ENCODE peak calls at places on chromosomes 11 and 22, in six cellular contexts. X, C, B, W, R and M are unnamed samples.

GRCh38 chr11:47376543-47377371 is 1.6 kb downstream of the SPI1 start:
- DNase-seq in C (no peak), B (no peak), W (no peak), X (peak), R (peak), M (no peak)

GRCh38 chr11:18230859-18231258 is 5.7 kb downstream of the SAA4 start:
- DNase-seq in W (no peak), B (no peak), R (no peak), C (no peak), X (no peak), M (no peak)

GRCh38 chr22:32737811-32738210 is 63.7 kb upstream of the TIMP3 start:
- DNase-seq in X (no peak), R (peak), C (no peak), B (no peak), W (no peak), M (no peak)

GRCh38 chr22:25404923-25405853 is 159.3 kb upstream of the GRK3 start:
- DNase-seq in R (peak), B (peak), X (peak), C (no peak), W (peak), M (peak)

GRCh38 chr22:44577391-44578114 is 79.5 kb upstream of the RTL6 start:
- DNase-seq in C (no peak), X (no peak), W (no peak), R (no peak), B (no peak), M (no peak)

GRCh38 chr11:12973529-12974181 is 35.5 kb upstream of the RASSF10 start:
- DNase-seq in R (peak), X (no peak), B (no peak), C (no peak), W (no peak), M (no peak)

GRCh38 chr11:14015711-14016110 is 53.2 kb downstream of the SPON1 start:
- DNase-seq in B (no peak), X (no peak), W (peak), R (peak), C (no peak), M (no peak)

GRCh38 chr11:77438487-77438886 is 35.4 kb downstream of the PAK1 start:
- DNase-seq in R (no peak), W (no peak), X (no peak), B (no peak), C (no peak), M (no peak)

GRCh38 chr11:123351375-123351774 is 78.7 kb upstream of the GRAMD1B start:
- DNase-seq in R (peak), W (peak), B (no peak), C (no peak), X (no peak), M (peak)

GRCh38 chr22:29814003-29814402 is 24.1 kb downstream of the ASCC2 start:
- DNase-seq in X (no peak), R (no peak), W (no peak), C (no peak), B (no peak), M (no peak)

GRCh38 chr11:26084313-26084712 is 247.6 kb upstream of the ANO3 start:
- DNase-seq in X (no peak), R (no peak), W (no peak), C (no peak), B (no peak), M (no peak)

GRCh38 chr22:37419916-37420655 is 7.2 kb downstream of the ELFN2 start:
- DNase-seq in X (no peak), W (peak), B (no peak), R (no peak), C (no peak), M (no peak)

GRCh38 chr11:46684364-46684763 is 16.1 kb downstream of the ARHGAP1 start:
- DNase-seq in B (no peak), X (no peak), C (no peak), R (no peak), W (no peak), M (no peak)

GRCh38 chr11:46615756-46616155 is 1.3 kb downstream of the HARBI1 start:
- DNase-seq in R (no peak), C (no peak), B (no peak), X (no peak), W (no peak), M (no peak)

GRCh38 chr11:5234390-5234834 is at the start of gene HBD:
- DNase-seq in C (no peak), X (no peak), R (peak), B (no peak), W (no peak), M (no peak)

GRCh38 chr11:69636512-69636866 is 4.5 kb upstream of the CCND1 start:
- DNase-seq in R (peak), X (peak), B (no peak), W (peak), C (no peak), M (peak)

GRCh38 chr22:38258895-38259294 is 13.9 kb downstream of the TMEM184B start:
- DNase-seq in W (no peak), X (no peak), R (peak), C (no peak), B (no peak), M (peak)

GRCh38 chr11:134678744-134679143 is 266.7 kb upstream of the B3GAT1 start:
- DNase-seq in W (no peak), X (no peak), B (no peak), C (no peak), R (no peak), M (no peak)

GRCh38 chr11:121721961-121722360 is 269.2 kb upstream of the SORL1-AS1 start:
- DNase-seq in X (no peak), B (no peak), R (no peak), W (no peak), C (no peak), M (no peak)
- H3K4me3 ChIP-seq in X (peak), B (no peak), R (no peak), W (peak), C (peak), M (no peak)

DNA sequence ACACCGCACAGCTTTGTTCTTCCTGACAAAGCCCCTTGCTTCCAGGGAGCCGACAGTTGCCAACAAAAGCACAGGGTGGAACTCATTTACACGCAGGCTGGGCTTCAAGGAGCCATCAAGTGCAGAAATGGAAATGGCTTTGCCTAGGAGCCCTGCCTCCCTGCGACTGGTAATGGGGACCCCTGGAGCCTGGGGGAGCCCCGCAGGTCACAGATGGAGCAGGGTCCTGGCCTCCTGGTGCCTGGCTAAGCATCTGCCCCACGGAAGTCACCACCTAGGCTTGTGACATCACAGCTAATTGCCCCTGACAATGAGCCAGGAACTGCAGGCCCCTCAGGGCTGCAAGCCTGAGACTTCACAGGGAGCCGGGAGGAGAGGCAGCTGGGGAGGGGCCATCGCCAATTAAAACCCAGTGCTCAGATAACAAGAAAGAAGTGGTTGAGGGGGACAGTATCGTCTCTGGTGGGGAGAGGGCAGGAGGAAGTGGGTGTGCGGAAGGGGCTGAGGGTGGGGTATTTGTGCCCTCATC is 66.8 kb downstream of the NFAM1 start:
- DNase-seq in C (no peak), X (no peak), B (no peak), W (peak), R (no peak), M (no peak)
- H3K4me3 ChIP-seq in C (peak), X (no peak), B (no peak), W (peak), R (no peak), M (peak)

GRCh38 chr11:65641233-65642013 is 3.5 kb downstream of the SIPA1 start:
- DNase-seq in R (no peak), X (no peak), W (no peak), C (no peak), B (no peak), M (no peak)
- H3K4me3 ChIP-seq in R (no peak), X (no peak), W (no peak), C (peak), B (peak), M (no peak)

GRCh38 chr11:114160884-114161283 is 101.4 kb downstream of the ZBTB16 start:
- DNase-seq in X (no peak), C (no peak), R (no peak), B (no peak), W (no peak), M (no peak)
- H3K4me3 ChIP-seq in X (no peak), C (peak), R (no peak), B (no peak), W (no peak), M (peak)

GRCh38 chr22:17829691-17830040 is 55.4 kb upstream of the BID start:
- DNase-seq in X (no peak), W (no peak), C (no peak), R (no peak), B (no peak), M (no peak)

GRCh38 chr22:17832665-17833064 is 58.4 kb upstream of the BID start:
- DNase-seq in C (no peak), X (peak), B (no peak), R (no peak), W (no peak), M (peak)

GRCh38 chr22:17830041-17830961 is 56.0 kb upstream of the BID start:
- DNase-seq in R (peak), B (peak), W (peak), C (peak), X (peak), M (peak)

GRCh38 chr22:17828502-17829080 is 54.3 kb upstream of the BID start:
- DNase-seq in X (no peak), C (no peak), R (no peak), W (no peak), B (no peak), M (peak)

DNA sequence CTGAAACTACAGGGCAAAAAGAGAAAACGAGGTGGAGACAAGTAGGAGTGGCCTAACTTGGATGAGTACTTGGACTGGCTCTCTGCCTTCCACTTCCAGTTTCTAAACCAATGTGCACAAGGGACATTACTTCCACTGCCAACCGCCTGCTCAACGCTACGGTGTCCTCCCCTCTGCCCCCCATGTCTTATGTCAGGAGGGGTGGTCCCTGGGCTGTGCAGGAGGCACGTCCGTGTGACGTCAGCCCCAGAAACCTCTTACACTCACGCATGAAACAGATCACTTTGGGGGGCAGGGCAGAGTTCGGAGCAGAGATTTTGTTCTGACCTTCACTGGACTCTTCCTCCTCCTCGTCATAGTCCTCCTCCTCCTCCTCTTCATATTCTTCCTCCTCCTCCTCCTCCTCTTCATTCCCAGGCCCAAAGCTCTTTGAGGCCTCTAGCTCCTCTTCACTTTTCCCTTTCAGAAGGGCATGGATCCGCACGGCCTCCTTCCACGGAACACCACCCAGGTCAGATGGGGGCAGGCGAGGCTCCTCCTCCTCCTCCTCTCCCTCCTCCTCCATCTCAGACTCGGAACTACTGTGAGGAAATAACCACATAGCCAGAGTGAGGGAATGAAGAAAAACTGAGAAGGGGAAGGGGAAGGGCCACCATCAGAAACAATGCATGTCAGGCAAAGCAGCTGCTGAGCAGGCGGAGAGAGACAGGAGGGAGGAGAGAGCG is 57.4 kb upstream of the BID start:
- DNase-seq in C (no peak), W (no peak), B (no peak), X (no peak), R (no peak), M (no peak)
- H3K4me3 ChIP-seq in C (no peak), W (no peak), B (no peak), X (no peak), R (no peak), M (no peak)

GRCh38 chr22:49369726-49370717 is 457.7 kb downstream of the BRD1 start:
- DNase-seq in X (no peak), C (no peak), R (no peak), B (no peak), W (peak), M (no peak)
- H3K4me3 ChIP-seq in X (no peak), C (no peak), R (no peak), B (no peak), W (no peak), M (no peak)

DNA sequence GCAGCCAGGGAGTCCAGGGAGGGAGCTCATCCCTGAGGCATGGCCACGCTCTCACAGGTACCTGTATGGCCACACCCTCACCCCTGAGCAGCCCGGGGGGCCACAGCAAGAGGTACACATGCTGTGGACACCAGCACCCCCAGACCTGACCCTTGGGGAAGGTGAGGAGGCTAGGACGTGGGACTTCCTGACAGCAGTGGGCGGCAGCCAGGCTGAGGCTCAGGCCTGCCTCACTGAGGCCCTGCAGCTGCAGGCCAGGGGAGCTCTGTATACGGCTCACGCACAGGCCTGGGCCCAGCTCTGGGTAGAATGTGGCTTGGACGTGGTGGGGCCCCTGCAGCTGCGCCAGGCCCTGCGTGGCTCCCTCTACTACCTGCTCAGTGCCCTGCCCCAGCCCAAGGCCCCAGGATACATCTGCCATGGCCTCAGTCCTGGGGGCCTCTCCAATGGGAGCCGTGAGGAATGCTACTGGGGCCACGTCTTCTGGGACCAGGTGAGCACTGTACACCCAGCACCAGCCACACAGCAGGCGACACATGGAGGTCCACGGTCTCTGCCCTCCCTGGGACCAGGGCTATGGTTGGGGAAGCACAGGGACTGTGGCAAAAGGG is 1.8 kb downstream of the PGGHG start:
- DNase-seq in B (no peak), W (peak), C (no peak), R (no peak), X (peak), M (no peak)
- H3K4me3 ChIP-seq in B (no peak), W (no peak), C (no peak), R (no peak), X (no peak), M (no peak)